ENCODE peak calls at places on chromosome 14, in seven cellular contexts. V, O, M, I, G, W and Z are unnamed samples.

GRCh38 chr14:75460402-75460801 is 32.6 kb downstream of the JDP2 start:
- DNase-seq in W (no peak), V (no peak), G (no peak), I (no peak), O (no peak), M (no peak), Z (no peak)

GRCh38 chr14:104547998-104548700 is 31.4 kb upstream of the C14orf180 start:
- DNase-seq in I (no peak), O (no peak), V (peak), G (no peak), W (no peak), M (no peak), Z (no peak)

GRCh38 chr14:24179961-24180726 is 8.3 kb downstream of the REC8 start:
- DNase-seq in G (no peak), M (no peak), O (no peak), V (no peak), W (no peak), I (no peak), Z (no peak)

GRCh38 chr14:94386085-94387031 is 2.0 kb downstream of the SERPINA1 start:
- DNase-seq in V (no peak), G (no peak), I (no peak), O (no peak), M (no peak), W (no peak), Z (no peak)

GRCh38 chr14:95140060-95140858 is 17.1 kb downstream of the DICER1 start:
- DNase-seq in W (no peak), V (no peak), O (no peak), G (no peak), M (no peak), I (no peak), Z (no peak)

GRCh38 chr14:30227871-30228270 is 300.2 kb upstream of the PRKD1 start:
- DNase-seq in I (no peak), W (no peak), V (no peak), O (no peak), M (no peak), G (no peak), Z (no peak)

GRCh38 chr14:41570415-41571155 is 36.1 kb upstream of the LRFN5 start:
- DNase-seq in V (no peak), M (no peak), O (no peak), I (no peak), W (no peak), G (no peak), Z (no peak)

GRCh38 chr14:20477211-20477876 is 8.1 kb downstream of the PNP start:
- DNase-seq in W (peak), I (no peak), V (no peak), G (no peak), M (no peak), O (no peak), Z (no peak)

GRCh38 chr14:24422261-24422660 is 7.2 kb downstream of the CBLN3 start:
- DNase-seq in G (no peak), M (no peak), W (no peak), I (no peak), O (no peak), V (no peak), Z (no peak)

GRCh38 chr14:50254248-50254647 is 22.9 kb upstream of the SOS2 start:
- DNase-seq in G (no peak), W (no peak), M (no peak), I (no peak), V (no peak), O (no peak), Z (no peak)

GRCh38 chr14:32476532-32476931 is 147.4 kb downstream of the AKAP6 start:
- DNase-seq in W (no peak), G (no peak), V (no peak), M (no peak), O (no peak), I (no peak), Z (no peak)

GRCh38 chr14:32472081-32472480 is 143.0 kb downstream of the AKAP6 start:
- DNase-seq in I (no peak), V (no peak), G (no peak), M (no peak), W (no peak), O (no peak), Z (no peak)

GRCh38 chr14:32472512-32473472 is 143.7 kb downstream of the AKAP6 start:
- DNase-seq in M (no peak), V (no peak), W (no peak), G (no peak), I (no peak), O (peak), Z (no peak)

GRCh38 chr14:32471183-32471582 is 142.1 kb downstream of the AKAP6 start:
- DNase-seq in M (no peak), G (no peak), O (no peak), I (no peak), V (no peak), W (no peak), Z (no peak)

GRCh38 chr14:32473476-32473875 is 144.4 kb downstream of the AKAP6 start:
- DNase-seq in G (no peak), W (no peak), I (no peak), O (peak), V (no peak), M (no peak), Z (no peak)
- H3K27ac ChIP-seq in G (no peak), W (peak), I (no peak), O (no peak), V (no peak), M (no peak), Z (no peak)

GRCh38 chr14:89028462-89029134 is 204.1 kb downstream of the TTC8 start:
- DNase-seq in V (no peak), G (no peak), I (no peak), M (no peak), O (no peak), W (no peak), Z (no peak)
- TF ChIP-seq SIN3A in V (no peak), G (no peak), I (no peak), M (no peak), O (no peak), W (no peak), Z (no peak)

GRCh38 chr14:64388533-64389243 is 535 bp downstream of the MTHFD1 start:
- DNase-seq in I (no peak), V (no peak), M (no peak), G (no peak), W (peak), O (peak), Z (no peak)
- TF ChIP-seq POLR2AphosphoS5 in I (no peak), V (no peak), M (no peak), G (peak), W (no peak), O (no peak), Z (no peak)

GRCh38 chr14:53979141-53979673 is 22.6 kb upstream of the BMP4 start:
- DNase-seq in O (peak), W (no peak), V (no peak), G (no peak), M (no peak), I (no peak), Z (no peak)
- H3K27ac ChIP-seq in O (peak), W (no peak), V (no peak), G (no peak), M (peak), I (no peak), Z (no peak)

DNA sequence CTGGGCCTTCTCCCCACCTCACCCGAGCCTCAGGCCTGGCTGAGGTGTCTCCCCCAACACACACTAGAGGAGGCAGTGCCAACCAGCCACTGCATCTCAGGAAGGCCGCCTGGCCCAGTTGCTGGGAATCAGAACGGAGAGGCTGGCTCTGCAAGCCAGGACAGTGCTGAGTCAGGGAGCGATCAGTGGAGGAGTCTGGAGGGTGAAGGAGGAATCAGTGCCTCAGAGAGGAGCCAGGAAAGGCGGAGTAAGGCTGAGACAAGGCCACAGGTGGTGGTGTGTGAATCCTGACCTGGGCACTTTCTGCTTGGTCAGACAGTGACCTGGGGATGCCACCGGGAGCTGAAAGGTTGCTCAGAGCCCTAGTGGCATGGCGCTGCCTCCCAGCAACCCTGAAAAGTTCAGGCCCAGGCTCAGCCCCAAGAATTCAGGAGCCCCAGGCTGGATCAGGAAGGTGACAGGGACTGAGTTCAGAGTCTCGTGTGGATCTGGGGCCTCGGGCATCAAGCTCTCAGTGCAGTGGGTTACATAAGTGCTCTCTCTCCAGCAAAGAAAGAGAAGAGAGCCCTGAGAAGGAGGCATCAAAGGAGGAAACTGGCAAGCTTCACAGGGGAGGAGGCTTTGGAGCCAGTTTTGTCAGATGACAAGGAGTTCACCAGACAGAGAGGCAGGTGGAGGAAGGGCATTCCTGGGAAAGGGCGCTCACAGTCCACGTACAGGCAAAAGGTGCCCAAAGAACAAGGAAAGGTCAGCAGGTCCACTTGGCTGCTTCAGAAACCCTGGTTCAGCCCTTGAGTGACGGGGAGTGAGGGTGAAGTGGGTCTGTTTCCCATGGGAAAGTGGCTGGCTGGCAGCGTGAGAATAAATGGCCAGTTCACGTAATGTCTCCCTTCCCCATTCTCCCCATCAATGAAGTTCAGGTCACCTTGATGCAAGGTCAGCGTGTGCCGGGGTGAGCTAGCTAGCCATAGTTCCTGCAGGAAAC is 87.8 kb downstream of the ZFP36L1 start:
- DNase-seq in G (no peak), I (no peak), M (no peak), W (no peak), O (no peak), V (no peak), Z (no peak)
- TF ChIP-seq SIN3A in G (no peak), I (no peak), M (no peak), W (no peak), O (no peak), V (no peak), Z (no peak)

GRCh38 chr14:79809849-79810612 is 401.3 kb downstream of the DIO2 start:
- DNase-seq in W (no peak), M (no peak), V (no peak), G (no peak), O (no peak), I (no peak), Z (no peak)
- TF ChIP-seq POLR2AphosphoS5 in W (no peak), M (no peak), V (no peak), G (no peak), O (no peak), I (no peak), Z (no peak)

GRCh38 chr14:33932526-33933292 is 18.2 kb downstream of the EGLN3 start:
- DNase-seq in W (no peak), M (no peak), I (no peak), V (no peak), O (no peak), G (no peak), Z (no peak)
- H3K27ac ChIP-seq in W (no peak), M (no peak), I (no peak), V (no peak), O (no peak), G (no peak), Z (no peak)

GRCh38 chr14:22456986-22457594 is 131.9 kb downstream of the DAD1 start:
- DNase-seq in O (no peak), I (no peak), M (no peak), G (no peak), W (no peak), V (no peak), Z (no peak)
- TF ChIP-seq SIN3A in O (no peak), I (no peak), M (no peak), G (no peak), W (no peak), V (no peak), Z (no peak)

GRCh38 chr14:69547701-69548348 is 26.8 kb downstream of the CCDC177 start:
- DNase-seq in O (no peak), W (peak), V (peak), I (peak), M (no peak), G (no peak), Z (no peak)
- TF ChIP-seq POLR2AphosphoS5 in O (no peak), W (no peak), V (no peak), I (no peak), M (no peak), G (no peak), Z (no peak)

GRCh38 chr14:64646103-64646502 is 58.1 kb upstream of the PLEKHG3 start:
- DNase-seq in M (no peak), O (no peak), G (no peak), I (no peak), V (no peak), W (no peak), Z (no peak)
- H3K27ac ChIP-seq in M (no peak), O (no peak), G (no peak), I (no peak), V (peak), W (peak), Z (no peak)